ENCODE peak calls at places on chromosomes 2 and 18, in nine cellular contexts. M is germinal center; O is OCI-LY7; L is non-pigmented ciliary epithelial cell; Y is kidney; A is EL; R is mesenteric fat pad; C is stimulated activated CD4-positive, alpha-beta T cell treated with anti-CD3 and anti-CD28 coated beads, Interleukin-12 subunit alpha, Interleukin-12 subunit beta, amount 100 ng/mL, for 48 hours; H is COR-L47. P is an unnamed sample.

GRCh38 chr2:110120171-110121051 is 4.8 kb upstream of the MALL start:
- DNase-seq in M (no peak), L (no peak), C (no peak), Y (no peak), H (no peak), R (no peak), O (no peak), A (no peak), P (no peak)

GRCh38 chr2:43790118-43790517 is 16.3 kb downstream of the DYNC2LI1 start:
- DNase-seq in O (no peak), H (no peak), M (no peak), C (no peak), Y (no peak), R (no peak), L (no peak), A (no peak), P (no peak)

GRCh38 chr2:164510895-164511294 is 110.4 kb downstream of the GRB14 start:
- DNase-seq in C (no peak), M (no peak), H (no peak), R (no peak), Y (peak), L (no peak), A (no peak), O (no peak), P (no peak)

GRCh38 chr18:23321996-23322395 is 131.1 kb upstream of the RIOK3 start:
- DNase-seq in Y (no peak), L (no peak), A (no peak), C (no peak), O (no peak), R (no peak), M (no peak), H (no peak), P (no peak)

GRCh38 chr2:84999467-85000064 is 28.6 kb downstream of the KCMF1 start:
- DNase-seq in H (no peak), Y (no peak), O (no peak), L (no peak), R (no peak), C (no peak), M (no peak), A (no peak), P (no peak)

GRCh38 chr2:5391361-5391760 is 300.8 kb upstream of the SOX11 start:
- DNase-seq in C (no peak), O (no peak), Y (no peak), H (peak), L (no peak), M (no peak), R (no peak), A (no peak), P (no peak)

GRCh38 chr2:140256080-140256479 is 1475.9 kb upstream of the NXPH2 start:
- DNase-seq in C (no peak), Y (no peak), A (no peak), O (no peak), M (no peak), R (no peak), H (no peak), L (no peak), P (no peak)

GRCh38 chr18:68560128-68560527 is 154.8 kb downstream of the TMX3 start:
- DNase-seq in R (no peak), A (no peak), L (no peak), O (no peak), M (no peak), C (no peak), Y (no peak), H (no peak), P (no peak)

GRCh38 chr2:203562283-203562682 is 27.2 kb upstream of the RAPH1 start:
- DNase-seq in R (no peak), Y (no peak), O (no peak), L (no peak), M (no peak), H (no peak), A (no peak), C (no peak), P (no peak)

GRCh38 chr2:23498941-23499340 is 114.0 kb downstream of the KLHL29 start:
- DNase-seq in A (peak), Y (no peak), M (no peak), L (no peak), O (no peak), C (no peak), H (no peak), R (no peak), P (no peak)

GRCh38 chr2:240965905-240966456 is 32.4 kb upstream of the SNED1 start:
- DNase-seq in R (no peak), L (no peak), A (no peak), C (no peak), M (no peak), Y (peak), O (no peak), H (no peak), P (peak)

GRCh38 chr18:59547691-59548182 is 149.5 kb downstream of the CCBE1 start:
- DNase-seq in L (peak), R (no peak), H (peak), O (no peak), C (no peak), A (peak), Y (no peak), M (no peak), P (no peak)

GRCh38 chr2:2326053-2326452 is 5.0 kb downstream of the MYT1L start:
- DNase-seq in H (peak), A (no peak), R (no peak), Y (no peak), L (no peak), M (no peak), O (no peak), C (no peak), P (no peak)

GRCh38 chr2:6975988-6976387 is 58.8 kb downstream of the RNF144A start:
- DNase-seq in R (no peak), A (no peak), O (no peak), M (no peak), Y (no peak), L (no peak), C (no peak), H (no peak), P (no peak)

GRCh38 chr2:38697116-38697840 is 31.4 kb downstream of the GALM start:
- DNase-seq in O (no peak), H (no peak), C (no peak), Y (no peak), A (no peak), L (no peak), R (no peak), M (no peak), P (no peak)

GRCh38 chr2:71661782-71662181 is 208.4 kb downstream of the DYSF start:
- DNase-seq in Y (peak), L (no peak), C (no peak), A (no peak), O (no peak), M (no peak), H (no peak), R (no peak), P (no peak)

GRCh38 chr18:11955299-11956029 is 25.8 kb upstream of the IMPA2 start:
- DNase-seq in Y (no peak), C (no peak), H (no peak), L (peak), R (no peak), O (no peak), A (peak), M (no peak), P (no peak)

GRCh38 chr2:108619916-108620620 is 85.8 kb downstream of the LIMS1 start:
- DNase-seq in Y (no peak), H (no peak), R (no peak), O (no peak), L (no peak), A (no peak), C (no peak), M (no peak), P (no peak)

GRCh38 chr2:219689676-219690628 is 62.5 kb downstream of the SLC4A3 start:
- DNase-seq in L (peak), O (peak), R (no peak), C (peak), A (peak), H (peak), M (peak), Y (no peak), P (no peak)

GRCh38 chr18:79524181-79525078 is 128.7 kb downstream of the NFATC1 start:
- DNase-seq in L (no peak), H (no peak), R (peak), O (peak), A (no peak), C (peak), Y (peak), M (no peak), P (peak)

GRCh38 chr2:240304746-240305161 is 130.7 kb upstream of the GPC1 start:
- DNase-seq in O (no peak), R (peak), A (no peak), M (no peak), H (no peak), L (no peak), Y (no peak), C (no peak), P (no peak)

GRCh38 chr18:59124370-59124704 is 15.3 kb upstream of the SEC11C start:
- DNase-seq in O (no peak), R (no peak), L (no peak), Y (no peak), H (no peak), C (no peak), M (no peak), A (no peak), P (no peak)

GRCh38 chr2:223797811-223798721 is 39.3 kb downstream of the AP1S3 start:
- DNase-seq in M (peak), O (peak), C (no peak), H (peak), L (no peak), Y (no peak), A (peak), R (no peak), P (no peak)

GRCh38 chr2:142834003-142834402 is 43.5 kb upstream of the KYNU start:
- DNase-seq in C (no peak), Y (no peak), L (peak), A (peak), M (no peak), H (no peak), O (no peak), R (no peak), P (no peak)

GRCh38 chr18:52326001-52326400 is 14.0 kb upstream of the DCC start:
- DNase-seq in O (no peak), H (peak), Y (no peak), L (no peak), C (no peak), M (no peak), R (no peak), A (no peak), P (no peak)

GRCh38 chr2:26008851-26009566 is 24.9 kb upstream of the RAB10 start:
- DNase-seq in C (no peak), R (no peak), L (no peak), A (peak), M (no peak), Y (no peak), H (no peak), O (no peak), P (peak)

GRCh38 chr2:84958135-84959044 is 12.6 kb upstream of the KCMF1 start:
- DNase-seq in H (peak), A (peak), R (peak), M (no peak), L (peak), O (no peak), C (no peak), Y (peak), P (no peak)

GRCh38 chr2:120394764-120395163 is 48.8 kb downstream of the INHBB start:
- DNase-seq in M (no peak), L (no peak), C (no peak), O (no peak), A (no peak), Y (peak), H (no peak), R (peak), P (peak)

GRCh38 chr2:73995810-73996209 is 11.1 kb downstream of the TET3 start:
- DNase-seq in A (no peak), L (no peak), M (no peak), C (no peak), H (no peak), O (no peak), Y (no peak), R (no peak), P (no peak)

GRCh38 chr2:163600801-163601200 is 135.0 kb downstream of the FIGN start:
- DNase-seq in L (no peak), C (no peak), M (no peak), O (no peak), Y (no peak), A (peak), R (no peak), H (no peak), P (no peak)

GRCh38 chr2:105796791-105797190 is 52.1 kb downstream of the NCK2 start:
- DNase-seq in R (no peak), H (no peak), C (no peak), L (no peak), Y (no peak), O (no peak), M (no peak), A (no peak), P (no peak)

P was measured in posterior vena cava.